ENCODE peak calls at places on chromosomes 5 and 9, in seven cellular contexts. M, F, L, V, S, P and Q are unnamed samples.

GRCh38 chr5:38724301-38725030 is 121.3 kb upstream of the OSMR start:
- DNase-seq in V (peak; percentile 7), M (no peak), S (no peak), L (no peak), P (no peak), F (no peak), Q (no peak)

GRCh38 chr9:113649054-113649453 is 185.5 kb downstream of the RGS3 start:
- DNase-seq in S (no peak), M (no peak), P (no peak), V (no peak), F (no peak), L (peak; percentile 34), Q (no peak)

GRCh38 chr5:50794812-50795211 is 128.4 kb downstream of the PARP8 start:
- DNase-seq in M (no peak), F (no peak), S (no peak), P (no peak), V (no peak), L (peak; percentile 16), Q (no peak)

GRCh38 chr5:1660037-1660400 is 136.3 kb upstream of the LPCAT1 start:
- DNase-seq in L (no peak), P (no peak), F (no peak), M (peak; percentile 5), V (no peak), S (no peak), Q (no peak)

GRCh38 chr5:101278011-101278687 is 375.1 kb upstream of the ST8SIA4 start:
- DNase-seq in S (no peak), M (no peak), P (no peak), F (no peak), L (no peak), V (peak; percentile 48), Q (no peak)

GRCh38 chr5:106241409-106241808 is 1429.3 kb downstream of the EFNA5 start:
- DNase-seq in F (no peak), P (no peak), S (no peak), V (no peak), L (no peak), M (no peak), Q (no peak)

GRCh38 chr9:135830496-135830895 is 76.8 kb downstream of the CAMSAP1 start:
- DNase-seq in S (no peak), V (no peak), L (no peak), P (no peak), F (no peak), M (no peak), Q (no peak)

GRCh38 chr5:55146543-55147151 is 13.3 kb upstream of the GPX8 start:
- DNase-seq in V (peak; percentile 82), F (peak; percentile 31), S (peak; percentile 66), P (peak; percentile 87), M (peak; percentile 16), L (peak; percentile 83), Q (peak; percentile 80)

GRCh38 chr5:178165585-178165984 is 11.9 kb upstream of the NHP2 start:
- DNase-seq in M (no peak), S (no peak), L (no peak), P (no peak), V (no peak), F (no peak), Q (no peak)

GRCh38 chr5:176985516-176985915 is 21.1 kb downstream of the UIMC1 start:
- DNase-seq in P (no peak), F (no peak), L (no peak), M (no peak), S (no peak), V (no peak), Q (no peak)

GRCh38 chr9:124260769-124261603 is 3.2 kb downstream of the NEK6 start:
- DNase-seq in M (no peak), S (no peak), L (peak; percentile 57), F (no peak), V (peak; percentile 73), P (no peak), Q (peak; percentile 91)

GRCh38 chr9:135075234-135076142 is 12.0 kb upstream of the OLFM1 start:
- DNase-seq in F (no peak), S (no peak), V (no peak), L (peak; percentile 39), M (no peak), P (peak; percentile 41), Q (no peak)

GRCh38 chr5:91092859-91093843 is 290.0 kb downstream of the ARRDC3 start:
- DNase-seq in S (no peak), M (no peak), P (no peak), F (no peak), V (no peak), L (no peak), Q (no peak)

GRCh38 chr5:120073722-120074121 is 390.4 kb upstream of the PRR16 start:
- DNase-seq in M (no peak), L (no peak), P (no peak), F (no peak), V (no peak), S (no peak), Q (no peak)

GRCh38 chr9:98873535-98874432 is 66.3 kb downstream of the GALNT12 start:
- DNase-seq in S (no peak), P (no peak), M (no peak), L (no peak), V (no peak), F (no peak), Q (no peak)

GRCh38 chr5:34915856-34916192 is 313 bp downstream of the BRIX1 start:
- DNase-seq in S (no peak), V (no peak), P (no peak), L (no peak), M (no peak), F (no peak), Q (peak; percentile 40)

GRCh38 chr5:34916518-34916917 is 1.0 kb downstream of the BRIX1 start:
- DNase-seq in F (no peak), S (no peak), V (no peak), P (no peak), L (no peak), M (no peak), Q (no peak)

GRCh38 chr5:34913072-34913471 is 2.2 kb downstream of the RAD1 start:
- DNase-seq in L (no peak), P (no peak), S (no peak), F (no peak), M (no peak), V (no peak), Q (no peak)

GRCh38 chr5:34914671-34915138 is 599 bp downstream of the RAD1 start:
- DNase-seq in P (no peak), F (no peak), S (peak; percentile 30), V (peak; percentile 29), L (peak; percentile 34), M (no peak), Q (peak; percentile 53)

GRCh38 chr5:34915139-34915855 is at the start of the genes BRIX1 and RAD1:
- DNase-seq in L (peak; percentile 97), V (peak; percentile 98), P (peak; percentile 91), M (peak; percentile 75), S (peak; percentile 95), F (peak; percentile 86), Q (peak; percentile 99)
- TF ChIP-seq POLR2A in L (peak; percentile 85), V (peak; percentile 72), P (no peak), M (peak; percentile 92), S (peak; percentile 44), F (peak; percentile 90), Q (peak; percentile 96)

GRCh38 chr5:140344683-140345423 is 1.6 kb downstream of the HBEGF start:
- DNase-seq in S (peak; percentile 82), V (no peak), L (peak; percentile 42), F (no peak), M (no peak), P (no peak), Q (peak; percentile 49)

GRCh38 chr5:140348104-140348503 is 1.7 kb upstream of the HBEGF start:
- DNase-seq in M (no peak), V (no peak), L (peak; percentile 75), F (no peak), P (no peak), S (peak; percentile 20), Q (no peak)

GRCh38 chr5:140347382-140347781 is 979 bp upstream of the HBEGF start:
- DNase-seq in P (no peak), S (peak; percentile 49), F (no peak), V (no peak), L (no peak), M (no peak), Q (no peak)

GRCh38 chr5:140345919-140346347 is 470 bp downstream of the HBEGF start:
- DNase-seq in V (peak; percentile 51), S (peak; percentile 87), P (no peak), L (peak; percentile 60), F (no peak), M (peak; percentile 37), Q (peak; percentile 80)

GRCh38 chr5:140346348-140347221 is at the start of gene HBEGF:
- DNase-seq in F (no peak), S (peak; percentile 88), P (peak; percentile 65), M (peak; percentile 72), V (peak; percentile 69), L (peak; percentile 90), Q (peak; percentile 90)
- TF ChIP-seq POLR2A in F (peak; percentile 62), S (peak; percentile 97), P (peak; percentile 80), M (no peak), V (peak; percentile 95), L (peak; percentile 89), Q (peak; percentile 72)

GRCh38 chr9:121285835-121286687 is 18.1 kb downstream of the GSN start:
- DNase-seq in P (peak; percentile 68), S (peak; percentile 83), M (no peak), F (no peak), V (peak; percentile 83), L (peak; percentile 63), Q (peak; percentile 26)
- TF ChIP-seq POLR2A in P (no peak), S (peak; percentile 61), M (no peak), F (no peak), V (no peak), L (peak; percentile 46), Q (no peak)

GRCh38 chr9:78031826-78032598 is 401 bp upstream of the GNAQ start:
- DNase-seq in P (peak; percentile 88), F (no peak), S (peak; percentile 81), L (peak; percentile 93), V (peak; percentile 93), M (no peak), Q (peak; percentile 96)

GRCh38 chr9:78033870-78034269 is 2.3 kb upstream of the GNAQ start:
- DNase-seq in F (no peak), P (no peak), L (no peak), V (no peak), S (no peak), M (no peak), Q (no peak)

GRCh38 chr9:78032599-78033457 is 1.2 kb upstream of the GNAQ start:
- DNase-seq in S (no peak), F (no peak), L (peak; percentile 21), M (no peak), V (no peak), P (no peak), Q (peak; percentile 30)

GRCh38 chr9:78038620-78039300 is 7.1 kb upstream of the GNAQ start:
- DNase-seq in L (peak; percentile 26), V (no peak), S (no peak), P (no peak), M (no peak), F (no peak), Q (no peak)

DNA sequence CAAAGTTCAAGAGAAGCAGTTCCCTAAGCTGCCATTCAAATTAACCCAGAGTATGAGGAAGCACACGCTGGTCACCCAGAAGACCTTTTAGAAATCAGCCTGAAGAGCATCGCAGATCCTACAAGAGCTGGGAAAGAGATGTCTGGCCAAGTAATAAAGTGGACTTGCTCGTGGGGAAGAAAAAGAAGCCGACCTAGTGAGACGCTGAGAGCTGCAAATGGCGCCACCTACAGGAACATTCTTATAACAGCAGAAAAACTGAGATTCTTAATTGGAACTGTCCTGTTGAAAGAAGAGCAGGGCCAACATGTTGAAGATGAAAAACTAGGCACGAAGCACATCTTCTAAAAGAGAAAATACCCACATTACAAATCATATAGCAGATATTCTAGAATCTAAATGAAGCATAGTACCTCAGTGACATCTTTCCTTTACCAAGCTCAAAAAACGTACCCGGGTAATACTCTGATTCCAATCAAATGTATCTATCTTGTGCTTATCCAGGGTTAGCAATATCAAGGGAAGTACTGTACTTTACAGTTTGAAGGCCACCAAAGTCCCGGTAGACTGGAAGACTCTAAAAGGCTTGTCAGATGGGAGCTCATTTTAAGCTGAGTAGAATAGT is 3.9 kb upstream of the GNAQ start:
- DNase-seq in P (peak; percentile 57), M (no peak), S (peak; percentile 38), V (peak; percentile 80), F (peak; percentile 7), L (peak; percentile 58), Q (peak; percentile 89)
- TF ChIP-seq POLR2A in P (no peak), M (no peak), S (no peak), V (no peak), F (no peak), L (no peak), Q (no peak)